ENCODE peak calls at places on chromosome 19, in nine cellular contexts. One of them, this sample, is unnamed.
A peak's percentile ranks its signal among the peaks of the same experiment; 100 is the strongest.

GRCh38 chr19:55657004-55657747 is 2.3 kb downstream of the U2AF2 start:
- DNase-seq in SJSA1: no peak
- DNase-seq in foreskin keratinocyte: no peak
- DNase-seq in neuronal stem cell: no peak
- DNase-seq in neural progenitor cell: no peak
- DNase-seq in left lung: peak; percentile 59
- DNase-seq in osteoblast: peak; percentile 86
- DNase-seq in uterus: no peak
- DNase-seq in CD8-positive, alpha-beta T cell: no peak
- DNase-seq in this sample: no peak

GRCh38 chr19:5665781-5666513 is 14.4 kb downstream of the MICOS13 start:
- DNase-seq in left lung: no peak
- DNase-seq in osteoblast: peak; percentile 98
- DNase-seq in neural progenitor cell: no peak
- DNase-seq in neuronal stem cell: no peak
- DNase-seq in SJSA1: no peak
- DNase-seq in foreskin keratinocyte: no peak
- DNase-seq in uterus: no peak
- DNase-seq in CD8-positive, alpha-beta T cell: no peak
- DNase-seq in this sample: no peak

GRCh38 chr19:33988601-33989000 is 183.7 kb upstream of the LSM14A start:
- DNase-seq in CD8-positive, alpha-beta T cell: no peak
- DNase-seq in osteoblast: no peak
- DNase-seq in neuronal stem cell: no peak
- DNase-seq in SJSA1: no peak
- DNase-seq in foreskin keratinocyte: no peak
- DNase-seq in uterus: no peak
- DNase-seq in left lung: no peak
- DNase-seq in neural progenitor cell: peak; percentile 2
- DNase-seq in this sample: no peak

GRCh38 chr19:1082165-1082927 is 12.8 kb downstream of the POLR2E start:
- DNase-seq in SJSA1: no peak
- DNase-seq in left lung: peak; percentile 92
- DNase-seq in foreskin keratinocyte: peak; percentile 84
- DNase-seq in CD8-positive, alpha-beta T cell: peak; percentile 84
- DNase-seq in neuronal stem cell: peak; percentile 69
- DNase-seq in osteoblast: peak; percentile 94
- DNase-seq in uterus: no peak
- DNase-seq in neural progenitor cell: peak; percentile 98
- DNase-seq in this sample: peak; percentile 95

GRCh38 chr19:6212403-6213265 is 67.1 kb downstream of the MLLT1 start:
- DNase-seq in foreskin keratinocyte: no peak
- DNase-seq in neuronal stem cell: no peak
- DNase-seq in uterus: peak; percentile 14
- DNase-seq in neural progenitor cell: no peak
- DNase-seq in CD8-positive, alpha-beta T cell: no peak
- DNase-seq in osteoblast: peak; percentile 73
- DNase-seq in SJSA1: no peak
- DNase-seq in left lung: peak; percentile 71
- DNase-seq in this sample: no peak

GRCh38 chr19:33413868-33414666 is 40.6 kb downstream of the CEBPG start:
- DNase-seq in CD8-positive, alpha-beta T cell: no peak
- DNase-seq in neuronal stem cell: no peak
- DNase-seq in uterus: no peak
- DNase-seq in osteoblast: peak; percentile 35
- DNase-seq in neural progenitor cell: no peak
- DNase-seq in SJSA1: no peak
- DNase-seq in left lung: peak; percentile 58
- DNase-seq in foreskin keratinocyte: no peak
- DNase-seq in this sample: no peak

GRCh38 chr19:510606-511100 is 3.4 kb downstream of the TPGS1 start:
- DNase-seq in osteoblast: peak; percentile 99
- DNase-seq in CD8-positive, alpha-beta T cell: peak; percentile 93
- DNase-seq in uterus: peak; percentile 56
- DNase-seq in neuronal stem cell: peak; percentile 88
- DNase-seq in left lung: peak; percentile 91
- DNase-seq in neural progenitor cell: peak; percentile 94
- DNase-seq in SJSA1: peak; percentile 86
- DNase-seq in foreskin keratinocyte: peak; percentile 74
- DNase-seq in this sample: no peak

GRCh38 chr19:5585461-5586299 is 17.9 kb upstream of the TINCR start:
- DNase-seq in left lung: no peak
- DNase-seq in osteoblast: peak; percentile 84
- DNase-seq in neural progenitor cell: peak; percentile 80
- DNase-seq in foreskin keratinocyte: no peak
- DNase-seq in SJSA1: no peak
- DNase-seq in neuronal stem cell: peak; percentile 43
- DNase-seq in CD8-positive, alpha-beta T cell: peak; percentile 18
- DNase-seq in uterus: no peak
- DNase-seq in this sample: no peak

GRCh38 chr19:17497149-17497798 is 14.2 kb upstream of the PGLS start:
- DNase-seq in SJSA1: no peak
- DNase-seq in left lung: no peak
- DNase-seq in foreskin keratinocyte: no peak
- DNase-seq in CD8-positive, alpha-beta T cell: no peak
- DNase-seq in neuronal stem cell: no peak
- DNase-seq in neural progenitor cell: no peak
- DNase-seq in osteoblast: peak; percentile 51
- DNase-seq in uterus: no peak
- DNase-seq in this sample: no peak

GRCh38 chr19:15253076-15253475 is 20.8 kb upstream of the EPHX3 start:
- DNase-seq in neural progenitor cell: no peak
- DNase-seq in SJSA1: no peak
- DNase-seq in osteoblast: no peak
- DNase-seq in neuronal stem cell: no peak
- DNase-seq in uterus: no peak
- DNase-seq in left lung: no peak
- DNase-seq in CD8-positive, alpha-beta T cell: no peak
- DNase-seq in foreskin keratinocyte: no peak
- DNase-seq in this sample: no peak
- H3K27ac ChIP-seq in neural progenitor cell: no peak overlapping the region
- H3K27ac ChIP-seq in SJSA1: no peak overlapping the region
- H3K27ac ChIP-seq in osteoblast: peak overlapping the region; percentile 100
- H3K27ac ChIP-seq in neuronal stem cell: no peak overlapping the region
- H3K27ac ChIP-seq in uterus: peak overlapping the region; percentile 83
- H3K27ac ChIP-seq in left lung: no peak overlapping the region
- H3K27ac ChIP-seq in CD8-positive, alpha-beta T cell: no peak overlapping the region
- H3K27ac ChIP-seq in foreskin keratinocyte: no peak overlapping the region
- H3K27ac ChIP-seq in this sample: peak overlapping the region; percentile 97

DNA sequence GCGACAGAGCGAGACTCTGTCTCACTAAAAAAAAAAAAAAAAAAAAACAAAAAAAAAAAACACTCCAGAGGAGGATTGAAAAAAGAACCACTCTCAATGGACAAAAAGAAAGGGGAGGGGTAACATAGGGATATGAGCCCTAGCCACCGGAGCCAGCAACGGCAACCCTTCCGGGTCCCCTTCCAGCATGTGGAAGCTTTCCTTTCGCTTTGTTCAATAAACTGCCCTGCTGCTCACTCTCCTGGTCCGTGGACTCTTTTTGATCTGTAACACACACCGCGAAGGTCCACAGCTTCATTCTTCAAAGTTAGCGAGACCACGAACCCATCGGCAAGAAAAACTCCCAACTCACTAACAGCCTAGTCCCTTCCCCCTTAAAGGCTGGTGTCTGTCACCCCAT is 1.0 kb upstream of the REX1BD start:
- DNase-seq in CD8-positive, alpha-beta T cell: no peak
- DNase-seq in foreskin keratinocyte: no peak
- DNase-seq in osteoblast: no peak
- DNase-seq in neuronal stem cell: no peak
- DNase-seq in neural progenitor cell: no peak
- DNase-seq in left lung: no peak
- DNase-seq in uterus: no peak
- DNase-seq in SJSA1: no peak
- DNase-seq in this sample: no peak
- H3K27ac ChIP-seq in CD8-positive, alpha-beta T cell: no peak overlapping the region
- H3K27ac ChIP-seq in foreskin keratinocyte: no peak overlapping the region
- H3K27ac ChIP-seq in osteoblast: no peak overlapping the region
- H3K27ac ChIP-seq in neuronal stem cell: no peak overlapping the region
- H3K27ac ChIP-seq in neural progenitor cell: no peak overlapping the region
- H3K27ac ChIP-seq in left lung: no peak overlapping the region
- H3K27ac ChIP-seq in uterus: peak overlapping the region; percentile 89
- H3K27ac ChIP-seq in SJSA1: no peak overlapping the region
- H3K27ac ChIP-seq in this sample: peak overlapping the region; percentile 96

GRCh38 chr19:54169149-54169731 is 3.7 kb downstream of the TMC4 start:
- DNase-seq in osteoblast: no peak
- DNase-seq in SJSA1: no peak
- DNase-seq in neuronal stem cell: no peak
- DNase-seq in uterus: no peak
- DNase-seq in foreskin keratinocyte: no peak
- DNase-seq in neural progenitor cell: no peak
- DNase-seq in left lung: no peak
- DNase-seq in CD8-positive, alpha-beta T cell: no peak
- DNase-seq in this sample: no peak

GRCh38 chr19:54178581-54179261 is 5.8 kb upstream of the TMC4 start:
- DNase-seq in CD8-positive, alpha-beta T cell: no peak
- DNase-seq in SJSA1: no peak
- DNase-seq in neural progenitor cell: peak; percentile 66
- DNase-seq in uterus: no peak
- DNase-seq in osteoblast: peak; percentile 86
- DNase-seq in neuronal stem cell: no peak
- DNase-seq in foreskin keratinocyte: no peak
- DNase-seq in left lung: peak; percentile 77
- DNase-seq in this sample: no peak

GRCh38 chr19:54172764-54173699 is at the start of gene TMC4:
- DNase-seq in CD8-positive, alpha-beta T cell: no peak
- DNase-seq in neuronal stem cell: no peak
- DNase-seq in uterus: no peak
- DNase-seq in foreskin keratinocyte: peak; percentile 82
- DNase-seq in SJSA1: no peak
- DNase-seq in left lung: peak; percentile 87
- DNase-seq in osteoblast: peak; percentile 95
- DNase-seq in neural progenitor cell: no peak
- DNase-seq in this sample: peak; percentile 69

GRCh38 chr19:54172413-54172763 is 572 bp downstream of the TMC4 start:
- DNase-seq in CD8-positive, alpha-beta T cell: no peak
- DNase-seq in neural progenitor cell: no peak
- DNase-seq in uterus: no peak
- DNase-seq in foreskin keratinocyte: no peak
- DNase-seq in osteoblast: no peak
- DNase-seq in left lung: peak; percentile 78
- DNase-seq in SJSA1: no peak
- DNase-seq in neuronal stem cell: no peak
- DNase-seq in this sample: no peak

GRCh38 chr19:54173951-54174817 is 1.2 kb upstream of the TMC4 start:
- DNase-seq in left lung: peak; percentile 71
- DNase-seq in osteoblast: peak; percentile 83
- DNase-seq in uterus: no peak
- DNase-seq in SJSA1: no peak
- DNase-seq in neural progenitor cell: no peak
- DNase-seq in foreskin keratinocyte: no peak
- DNase-seq in neuronal stem cell: no peak
- DNase-seq in CD8-positive, alpha-beta T cell: no peak
- DNase-seq in this sample: no peak
- H3K27ac ChIP-seq in left lung: no peak overlapping the region
- H3K27ac ChIP-seq in osteoblast: no peak overlapping the region
- H3K27ac ChIP-seq in uterus: no peak overlapping the region
- H3K27ac ChIP-seq in SJSA1: no peak overlapping the region
- H3K27ac ChIP-seq in neural progenitor cell: no peak overlapping the region
- H3K27ac ChIP-seq in foreskin keratinocyte: no peak overlapping the region
- H3K27ac ChIP-seq in neuronal stem cell: no peak overlapping the region
- H3K27ac ChIP-seq in CD8-positive, alpha-beta T cell: no peak overlapping the region
- H3K27ac ChIP-seq in this sample: peak overlapping the region; percentile 0

DNA sequence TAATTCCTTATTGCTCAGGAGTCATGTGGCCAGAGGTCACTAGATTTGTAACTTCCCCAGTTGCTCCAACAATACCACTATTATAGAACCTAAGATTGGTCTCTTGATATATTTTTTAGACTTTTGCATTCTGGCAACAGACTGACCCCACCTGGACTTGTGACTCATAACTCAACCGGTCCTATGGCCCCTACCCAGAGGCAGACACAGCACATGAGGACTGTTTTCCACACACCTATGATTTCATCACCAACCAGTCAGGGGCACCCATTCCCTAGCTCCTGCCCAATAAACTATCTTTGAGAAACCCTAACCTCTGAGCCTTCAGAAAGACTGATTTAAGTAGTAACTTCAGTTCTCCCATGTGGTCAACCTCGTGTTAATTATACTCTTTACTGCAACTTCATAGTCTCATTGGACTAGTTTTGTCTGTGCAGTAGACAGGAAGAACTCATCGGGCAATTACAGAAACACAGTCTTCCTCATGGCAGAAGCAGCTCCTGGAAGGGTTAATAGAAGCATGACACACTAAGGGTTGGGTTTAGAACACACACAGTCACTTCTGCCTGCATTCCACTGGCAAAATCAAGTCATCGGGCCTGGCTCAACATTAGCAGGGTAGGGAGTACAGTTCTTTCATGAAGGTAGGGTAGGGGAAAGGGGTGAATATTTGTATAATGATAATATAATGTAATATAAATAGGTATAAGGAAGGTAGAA is 251.8 kb downstream of the UQCRFS1 start:
- DNase-seq in CD8-positive, alpha-beta T cell: no peak
- DNase-seq in SJSA1: no peak
- DNase-seq in left lung: no peak
- DNase-seq in neural progenitor cell: no peak
- DNase-seq in neuronal stem cell: no peak
- DNase-seq in osteoblast: peak; percentile 58
- DNase-seq in uterus: no peak
- DNase-seq in foreskin keratinocyte: peak; percentile 37
- DNase-seq in this sample: no peak
- H3K27ac ChIP-seq in CD8-positive, alpha-beta T cell: no peak overlapping the region
- H3K27ac ChIP-seq in SJSA1: peak overlapping the region; percentile 60
- H3K27ac ChIP-seq in left lung: no peak overlapping the region
- H3K27ac ChIP-seq in neural progenitor cell: no peak overlapping the region
- H3K27ac ChIP-seq in neuronal stem cell: no peak overlapping the region
- H3K27ac ChIP-seq in osteoblast: peak overlapping the region; percentile 87
- H3K27ac ChIP-seq in uterus: no peak overlapping the region
- H3K27ac ChIP-seq in foreskin keratinocyte: no peak overlapping the region
- H3K27ac ChIP-seq in this sample: no peak overlapping the region

GRCh38 chr19:48644839-48645651 is 942 bp downstream of the CA11 start:
- DNase-seq in SJSA1: peak; percentile 59
- DNase-seq in foreskin keratinocyte: peak; percentile 53
- DNase-seq in neural progenitor cell: peak; percentile 90
- DNase-seq in uterus: peak; percentile 89
- DNase-seq in neuronal stem cell: peak; percentile 72
- DNase-seq in CD8-positive, alpha-beta T cell: peak; percentile 76
- DNase-seq in osteoblast: peak; percentile 91
- DNase-seq in left lung: peak; percentile 80
- DNase-seq in this sample: peak; percentile 50
- H3K27ac ChIP-seq in SJSA1: no peak overlapping the region
- H3K27ac ChIP-seq in foreskin keratinocyte: no peak overlapping the region
- H3K27ac ChIP-seq in neural progenitor cell: peak overlapping the region; percentile 81
- H3K27ac ChIP-seq in uterus: peak overlapping the region; percentile 97
- H3K27ac ChIP-seq in neuronal stem cell: peak overlapping the region; percentile 88
- H3K27ac ChIP-seq in CD8-positive, alpha-beta T cell: peak overlapping the region; percentile 80
- H3K27ac ChIP-seq in osteoblast: no peak overlapping the region
- H3K27ac ChIP-seq in left lung: peak overlapping the region; percentile 70
- H3K27ac ChIP-seq in this sample: peak overlapping the region; percentile 83

This sample was measured in RWPE1.